ENCODE peak calls at places on chromosome 16, in five cellular contexts. G is prostate gland, E is NCI-H2081, T is cardiac fibroblast, S is NCI-H748 treated with DMSO at 0.1 percent for 48 hours. D is an unnamed sample.

GRCh38 chr16:84975066-84975465 is 36.3 kb downstream of the ZDHHC7 start:
- DNase-seq in G (no peak), T (no peak), E (no peak), S (no peak), D (no peak)

GRCh38 chr16:89700649-89701424 is 668 bp downstream of the SPATA2L start:
- DNase-seq in S (no peak), T (peak; percentile 43), E (peak; percentile 54), G (peak; percentile 51), D (peak; percentile 59)

GRCh38 chr16:87792205-87792565 is 26.4 kb upstream of the KLHDC4 start:
- DNase-seq in E (no peak), G (no peak), T (no peak), S (no peak), D (no peak)

GRCh38 chr16:31016018-31016417 is 5.6 kb upstream of the STX1B start:
- DNase-seq in T (no peak), G (no peak), E (no peak), S (no peak), D (no peak)

GRCh38 chr16:20774703-20775362 is 11.0 kb downstream of the ACSM3 start:
- DNase-seq in S (peak; percentile 13), E (peak; percentile 13), G (peak; percentile 39), T (peak; percentile 63), D (peak; percentile 71)

GRCh38 chr16:84194470-84195200 is 3.7 kb downstream of the ADAD2 start:
- DNase-seq in E (no peak), S (no peak), G (no peak), T (no peak), D (peak; percentile 29)

GRCh38 chr16:1980026-1980769 is 1.1 kb downstream of the NOXO1 start:
- DNase-seq in E (no peak), G (no peak), T (no peak), S (no peak), D (no peak)

GRCh38 chr16:23392223-23392600 is 60.8 kb downstream of the COG7 start:
- DNase-seq in S (no peak), T (no peak), E (no peak), G (no peak), D (no peak)

GRCh38 chr16:73054732-73055481 is 7.0 kb upstream of the ZFHX3 start:
- DNase-seq in S (peak; percentile 38), G (no peak), E (no peak), T (peak; percentile 53), D (no peak)

GRCh38 chr16:29815793-29816693 is at the start of gene PAGR1:
- DNase-seq in E (peak; percentile 96), G (peak; percentile 98), T (peak; percentile 100), S (peak; percentile 92), D (peak; percentile 96)

D was measured in germinal center.